ENCODE peak calls at places on chromosome 13, in eight cellular contexts. V, F, P, B, A, E, I and D are unnamed samples.

GRCh38 chr13:47484564-47484963 is 516.5 kb downstream of the SUCLA2 start:
- DNase-seq in V (no peak), F (peak), P (no peak), B (no peak), A (no peak), E (no peak), I (no peak), D (no peak)

GRCh38 chr13:33797622-33798021 is 20.3 kb upstream of the RFC3 start:
- DNase-seq in V (peak), F (peak), P (no peak), B (peak), A (no peak), E (no peak), I (no peak), D (no peak)

GRCh38 chr13:79346300-79346914 is 59.6 kb downstream of the RBM26 start:
- DNase-seq in V (no peak), F (no peak), P (no peak), B (no peak), A (no peak), E (no peak), I (no peak), D (no peak)

GRCh38 chr13:52599037-52599852 is 43.0 kb upstream of the HNRNPA1L2 start:
- DNase-seq in V (no peak), F (peak), P (peak), B (peak), A (no peak), E (no peak), I (peak), D (peak)

GRCh38 chr13:42847891-42848663 is 66.7 kb downstream of the FAM216B start:
- DNase-seq in V (no peak), F (peak), P (no peak), B (no peak), A (no peak), E (no peak), I (no peak), D (no peak)

GRCh38 chr13:30690282-30691188 is 44.8 kb upstream of the ALOX5AP start:
- DNase-seq in V (peak), F (peak), P (no peak), B (peak), A (no peak), E (no peak), I (no peak), D (peak)

GRCh38 chr13:19607523-19608078 is 25.9 kb upstream of the MPHOSPH8 start:
- DNase-seq in V (no peak), F (no peak), P (no peak), B (no peak), A (no peak), E (no peak), I (no peak), D (no peak)

GRCh38 chr13:101739382-101740178 is 287.1 kb downstream of the ITGBL1 start:
- DNase-seq in V (no peak), F (no peak), P (no peak), B (no peak), A (no peak), E (no peak), I (no peak), D (no peak)

GRCh38 chr13:59982631-59983382 is 180.9 kb downstream of the DIAPH3 start:
- DNase-seq in V (no peak), F (peak), P (no peak), B (peak), A (no peak), E (no peak), I (no peak), D (no peak)

GRCh38 chr13:101942038-101942437 is 459.8 kb downstream of the FGF14 start:
- DNase-seq in V (peak), F (peak), P (peak), B (peak), A (no peak), E (no peak), I (peak), D (peak)

GRCh38 chr13:72221276-72221962 is 354.4 kb upstream of the DACH1 start:
- DNase-seq in V (peak), F (peak), P (peak), B (peak), A (no peak), E (no peak), I (no peak), D (peak)

GRCh38 chr13:113148407-113148806 is 10.0 kb upstream of the PROZ start:
- DNase-seq in V (no peak), F (no peak), P (no peak), B (no peak), A (no peak), E (no peak), I (no peak), D (no peak)

GRCh38 chr13:95073826-95074345 is 227.4 kb downstream of the ABCC4 start:
- DNase-seq in V (no peak), F (peak), P (no peak), B (no peak), A (no peak), E (no peak), I (no peak), D (no peak)

GRCh38 chr13:97140611-97141010 is 81.5 kb upstream of the MBNL2 start:
- DNase-seq in V (no peak), F (peak), P (no peak), B (peak), A (no peak), E (no peak), I (no peak), D (no peak)

GRCh38 chr13:35162420-35162819 is 220.3 kb downstream of the NBEA start:
- DNase-seq in V (no peak), F (no peak), P (no peak), B (peak), A (no peak), E (no peak), I (no peak), D (no peak)

GRCh38 chr13:81577601-81578000 is 1236.7 kb upstream of the SPRY2 start:
- DNase-seq in V (no peak), F (no peak), P (no peak), B (no peak), A (no peak), E (no peak), I (no peak), D (no peak)

GRCh38 chr13:32733685-32734084 is 147.4 kb downstream of the PDS5B start:
- DNase-seq in V (no peak), F (no peak), P (no peak), B (no peak), A (no peak), E (no peak), I (no peak), D (peak)

GRCh38 chr13:45928843-45929242 is 77.3 kb upstream of the SIAH3 start:
- DNase-seq in V (no peak), F (no peak), P (no peak), B (no peak), A (no peak), E (no peak), I (no peak), D (peak)